ENCODE peak calls at places on chromosomes 1 and 21, in seven cellular contexts. K is ovary, P is tibial nerve, O is K562, H is A549, F is SK-N-SH, N is transverse colon. Z is an unnamed sample.

GRCh38 chr1:213268221-213268620 is 217.2 kb downstream of the RPS6KC1 start:
- DNase-seq in K (no peak), H (no peak), P (no peak), F (no peak), O (no peak), N (no peak), Z (no peak)

GRCh38 chr1:43238104-43238503 is 31.7 kb upstream of the TMEM125 start:
- DNase-seq in F (peak; percentile 51), O (peak; percentile 74), P (peak; percentile 24), N (peak; percentile 83), K (peak; percentile 48), H (peak; percentile 40), Z (no peak)

GRCh38 chr1:24027838-24028468 is 47.8 kb upstream of the SRSF10 start:
- DNase-seq in H (no peak), O (no peak), K (no peak), N (no peak), F (peak; percentile 38), P (no peak), Z (no peak)

GRCh38 chr1:18681423-18681835 is 50.8 kb downstream of the PAX7 start:
- DNase-seq in O (peak; percentile 79), H (peak; percentile 73), F (peak; percentile 78), N (no peak), K (no peak), P (no peak), Z (no peak)

GRCh38 chr1:160094291-160094625 is 4.2 kb downstream of the IGSF8 start:
- DNase-seq in N (no peak), O (no peak), P (no peak), K (no peak), H (no peak), F (no peak), Z (no peak)

GRCh38 chr21:42937960-42938580 is 12.6 kb upstream of the ERVH48-1 start:
- DNase-seq in F (no peak), H (no peak), O (no peak), K (no peak), P (no peak), N (no peak), Z (no peak)

GRCh38 chr1:36912365-36912840 is 121.9 kb downstream of the GRIK3 start:
- DNase-seq in N (no peak), K (no peak), H (no peak), F (no peak), O (no peak), P (no peak), Z (peak; percentile 57)

GRCh38 chr1:97307151-97307550 is 585.6 kb downstream of the PTBP2 start:
- DNase-seq in K (no peak), O (no peak), H (no peak), N (no peak), F (no peak), P (no peak), Z (no peak)

GRCh38 chr1:218463194-218464156 is 118.3 kb downstream of the TGFB2 start:
- DNase-seq in F (peak; percentile 6), K (peak; percentile 43), O (no peak), N (peak; percentile 20), H (no peak), P (peak; percentile 34), Z (no peak)

GRCh38 chr1:215682232-215682631 is 115.1 kb downstream of the KCTD3 start:
- DNase-seq in K (no peak), P (no peak), N (no peak), O (no peak), F (peak; percentile 19), H (no peak), Z (peak; percentile 5)

GRCh38 chr1:899636-900317 is 23.9 kb upstream of the SAMD11 start:
- DNase-seq in O (peak; percentile 10), H (no peak), P (no peak), N (no peak), F (peak; percentile 15), K (no peak), Z (peak; percentile 77)

GRCh38 chr1:154263465-154264332 is 8.7 kb upstream of the HAX1 start:
- DNase-seq in K (no peak), O (no peak), N (no peak), F (no peak), P (no peak), H (no peak), Z (no peak)

GRCh38 chr1:94044290-94044790 is 76.6 kb downstream of the ABCA4 start:
- DNase-seq in F (no peak), O (no peak), N (peak; percentile 29), P (no peak), H (no peak), K (no peak), Z (no peak)

GRCh38 chr1:171645553-171646336 is 6.7 kb downstream of the MYOC start:
- DNase-seq in K (peak; percentile 73), N (peak; percentile 61), H (no peak), P (no peak), F (peak; percentile 27), O (no peak), Z (peak; percentile 93)

GRCh38 chr1:115432061-115432460 is 94.0 kb upstream of the NGF start:
- DNase-seq in H (no peak), P (no peak), K (no peak), F (no peak), O (no peak), N (no peak), Z (peak; percentile 45)

DNA sequence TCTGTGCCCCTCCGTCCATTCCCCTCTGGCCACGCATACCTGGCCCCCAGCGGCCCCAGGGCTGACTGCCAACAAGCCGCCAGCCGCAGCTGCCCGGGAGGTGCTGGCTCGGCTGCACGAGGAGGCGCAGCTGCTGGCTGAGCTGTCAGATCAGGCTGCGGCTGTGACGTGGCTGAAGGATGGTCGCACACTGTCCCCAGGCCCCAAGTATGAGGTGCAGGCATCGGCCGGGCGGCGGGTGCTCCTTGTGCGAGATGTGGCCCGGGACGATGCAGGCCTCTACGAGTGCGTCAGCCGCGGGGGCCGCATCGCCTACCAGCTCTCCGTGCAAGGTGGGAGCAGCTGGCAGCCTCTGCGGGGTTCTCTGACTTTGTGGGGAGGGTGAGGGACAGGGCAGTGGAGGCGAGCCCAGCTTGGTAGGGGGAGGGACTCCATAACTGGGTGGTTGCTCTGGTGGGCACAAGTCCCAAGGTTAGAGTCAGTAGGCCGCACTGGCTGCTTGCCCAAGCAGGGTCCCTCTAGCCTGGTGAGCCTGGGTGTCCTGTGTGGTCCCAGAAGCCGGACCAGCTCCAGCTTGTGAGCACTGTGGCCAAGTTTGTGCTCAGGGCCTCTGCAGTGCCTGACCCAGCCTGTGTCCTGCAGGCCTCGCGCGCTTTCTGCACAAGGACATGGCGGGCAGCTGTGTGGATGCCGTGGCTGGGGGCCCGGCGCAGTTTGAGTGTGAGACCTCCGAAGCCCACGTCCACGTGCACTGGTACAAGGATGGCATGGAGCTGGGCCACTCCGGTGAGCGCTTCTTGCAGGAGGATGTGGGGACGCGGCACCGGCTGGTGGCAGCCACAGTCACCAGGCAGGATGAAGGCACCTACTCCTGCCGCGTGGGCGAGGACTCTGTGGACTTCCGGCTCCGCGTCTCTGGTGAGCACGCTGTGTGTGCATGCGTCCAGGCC is 8.8 kb downstream of the OBSCN start:
- DNase-seq in N (no peak), O (no peak), K (no peak), P (no peak), H (no peak), F (no peak), Z (no peak)
- H3K4me3 ChIP-seq in N (no peak overlapping the region), O (no peak overlapping the region), K (no peak overlapping the region), P (no peak overlapping the region), H (no peak overlapping the region), F (no peak overlapping the region), Z (no peak overlapping the region)

DNA sequence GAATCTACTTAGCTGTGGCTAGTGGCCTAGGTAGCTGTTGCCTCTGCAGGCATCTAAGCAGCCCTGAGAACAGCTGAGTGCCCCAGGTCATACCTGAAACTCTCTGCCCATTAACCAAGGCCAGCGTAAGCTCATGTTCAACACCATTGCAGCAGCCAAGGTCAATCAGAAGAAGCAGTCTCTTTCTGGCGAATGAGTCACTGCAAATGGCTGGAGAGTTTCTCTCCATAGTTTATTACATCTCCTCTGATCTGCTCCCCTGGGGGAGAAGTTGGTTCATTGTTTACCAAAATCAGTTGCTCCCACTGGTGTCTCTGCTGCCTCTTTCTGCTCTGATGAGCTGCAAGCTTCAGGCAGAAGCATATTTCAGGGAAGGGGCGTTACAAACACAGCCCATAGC is 6.9 kb upstream of the BCL9 start:
- DNase-seq in F (no peak), P (no peak), H (no peak), K (no peak), N (no peak), O (no peak), Z (no peak)
- TF ChIP-seq EP300 in F (no peak), P (no peak), H (no peak), K (no peak), N (no peak), O (no peak), Z (no peak)

GRCh38 chr1:243288062-243288461 is 32.2 kb downstream of the SDCCAG8 start:
- DNase-seq in O (no peak), N (no peak), K (no peak), F (no peak), P (no peak), H (no peak), Z (no peak)
- H3K27ac ChIP-seq in O (no peak overlapping the region), N (no peak overlapping the region), K (no peak overlapping the region), F (peak overlapping the region; percentile 86), P (no peak overlapping the region), H (peak overlapping the region; percentile 60), Z (no peak overlapping the region)

GRCh38 chr1:146039844-146040194 is 18.3 kb upstream of the HJV start:
- DNase-seq in P (no peak), F (no peak), O (no peak), N (no peak), K (no peak), H (no peak), Z (no peak)
- H3K4me3 ChIP-seq in P (peak overlapping the region; percentile 52), F (peak overlapping the region; percentile 64), O (peak overlapping the region; percentile 78), N (peak overlapping the region; percentile 68), K (peak overlapping the region; percentile 60), H (peak overlapping the region; percentile 62), Z (peak overlapping the region; percentile 75)

GRCh38 chr1:78511334-78511733 is 20.6 kb downstream of the PTGFR start:
- DNase-seq in O (no peak), P (no peak), K (no peak), H (no peak), F (no peak), N (no peak), Z (no peak)
- TF ChIP-seq EP300 in O (no peak), P (no peak), K (no peak), H (no peak), F (no peak), N (no peak), Z (no peak)

Z was measured in esophagus muscularis mucosa.